ENCODE peak calls at places on chromosomes 5 and 9, in nine cellular contexts. X is non-pigmented ciliary epithelial cell; F is activated naive CD4-positive, alpha-beta T cell treated with anti-CD3 and anti-CD28 coated beads for 36 hours; Z is prostate gland; I is pulmonary artery endothelial cell; O is activated CD4-positive, alpha-beta T cell treated with anti-CD3 and anti-CD28 coated beads for 24 hours; M is HAP-1; N is SK-N-SH; K is fibroblast of the aortic adventitia. T is an unnamed sample.

GRCh38 chr5:95984287-95984938 is 22.8 kb upstream of the ELL2 start:
- DNase-seq in Z (no peak), O (no peak), F (no peak), X (no peak), N (no peak), I (no peak), K (peak; percentile 48), M (no peak), T (no peak)

GRCh38 chr9:108662090-108662875 is 193.5 kb downstream of the ACTL7B start:
- DNase-seq in O (no peak), I (no peak), X (no peak), K (peak; percentile 54), M (no peak), F (no peak), N (no peak), Z (no peak), T (no peak)

GRCh38 chr9:111632051-111632450 is 917 bp downstream of the DNAJC25 start:
- DNase-seq in Z (no peak), N (no peak), I (no peak), F (no peak), K (no peak), M (peak; percentile 51), X (no peak), O (no peak), T (no peak)

GRCh38 chr5:72353046-72353445 is 32.9 kb downstream of the PTCD2 start:
- DNase-seq in M (no peak), Z (no peak), K (peak; percentile 84), F (no peak), I (no peak), X (no peak), O (no peak), N (no peak), T (no peak)

GRCh38 chr9:94819161-94819677 is 92.7 kb downstream of the AOPEP start:
- DNase-seq in M (no peak), N (peak; percentile 14), O (no peak), X (no peak), K (no peak), F (no peak), I (no peak), Z (peak; percentile 43), T (no peak)

GRCh38 chr5:72661405-72661804 is 154.2 kb upstream of the ZNF366 start:
- DNase-seq in F (no peak), Z (no peak), M (no peak), N (no peak), X (peak; percentile 27), I (no peak), O (no peak), K (peak; percentile 5), T (no peak)

GRCh38 chr5:97266576-97266975 is 83.5 kb upstream of the RIOK2 start:
- DNase-seq in I (no peak), X (no peak), Z (no peak), M (no peak), N (no peak), K (peak; percentile 90), O (no peak), F (no peak), T (no peak)

GRCh38 chr5:88145603-88146467 is 122.8 kb downstream of the TMEM161B start:
- DNase-seq in I (no peak), M (no peak), Z (no peak), N (peak; percentile 4), X (no peak), K (no peak), F (no peak), O (no peak), T (peak; percentile 49)

GRCh38 chr5:65961644-65962043 is 35.3 kb downstream of the ERBIN start:
- DNase-seq in Z (no peak), X (peak; percentile 13), M (no peak), N (no peak), F (peak; percentile 27), K (peak; percentile 52), I (no peak), O (no peak), T (no peak)

GRCh38 chr5:132263548-132264261 is 6.2 kb downstream of the PDLIM4 start:
- DNase-seq in X (no peak), I (peak; percentile 53), O (no peak), M (no peak), Z (no peak), F (peak; percentile 7), K (peak; percentile 81), N (peak; percentile 29), T (no peak)

GRCh38 chr9:126482361-126483044 is 131.2 kb upstream of the LMX1B start:
- DNase-seq in I (no peak), K (peak; percentile 81), F (no peak), N (no peak), Z (no peak), X (no peak), M (no peak), O (no peak), T (peak; percentile 75)

GRCh38 chr5:961002-961710 is 47.4 kb upstream of the NKD2 start:
- DNase-seq in M (no peak), I (no peak), X (no peak), O (no peak), F (no peak), Z (no peak), K (no peak), N (peak; percentile 19), T (no peak)

GRCh38 chr5:22431840-22432239 is 421.3 kb downstream of the CDH12 start:
- DNase-seq in M (no peak), F (no peak), Z (no peak), K (no peak), N (no peak), O (no peak), X (no peak), I (no peak), T (no peak)

GRCh38 chr9:135402739-135403695 is 76.6 kb upstream of the PPP1R26 start:
- DNase-seq in K (no peak), Z (no peak), N (no peak), O (no peak), X (no peak), F (no peak), I (no peak), M (no peak), T (no peak)

GRCh38 chr5:119218830-119219782 is 136.7 kb upstream of the TNFAIP8 start:
- DNase-seq in F (no peak), O (no peak), N (no peak), I (no peak), K (peak; percentile 12), X (no peak), Z (no peak), M (no peak), T (no peak)

GRCh38 chr9:23538060-23538387 is 288.0 kb downstream of the ELAVL2 start:
- DNase-seq in Z (no peak), O (no peak), F (no peak), I (no peak), M (no peak), X (no peak), N (no peak), K (no peak), T (no peak)

GRCh38 chr5:12703254-12703653 is 799.0 kb upstream of the CTNND2 start:
- DNase-seq in O (no peak), Z (no peak), X (no peak), K (no peak), M (no peak), F (no peak), N (no peak), I (no peak), T (no peak)

T was measured in substantia nigra.